ENCODE peak calls at places on chromosomes 12 and 14, in seven cellular contexts. N is Caki2, S is HS-27A, Z is pancreas, T is A549, I is Karpas-422, G is ACHN. H is an unnamed sample.

GRCh38 chr12:4997939-4998338 is 45.7 kb upstream of the KCNA5 start:
- DNase-seq in N (peak), S (peak), Z (no peak), T (peak), I (no peak), G (peak), H (peak)

GRCh38 chr12:45663452-45663851 is 66.1 kb upstream of the ARID2 start:
- DNase-seq in N (no peak), S (no peak), Z (no peak), T (no peak), I (no peak), G (no peak), H (no peak)

GRCh38 chr12:11953523-11953922 is 117.2 kb upstream of the BCL2L14 start:
- DNase-seq in N (no peak), S (no peak), Z (no peak), T (no peak), I (no peak), G (no peak), H (no peak)

GRCh38 chr12:5946388-5946787 is 1.3 kb upstream of the ANO2 start:
- DNase-seq in N (no peak), S (no peak), Z (no peak), T (no peak), I (peak), G (no peak), H (no peak)

GRCh38 chr14:101480022-101480746 is 81.1 kb upstream of the DIO3 start:
- DNase-seq in N (no peak), S (no peak), Z (no peak), T (no peak), I (peak), G (no peak), H (no peak)

GRCh38 chr14:103700753-103701490 is 14.3 kb downstream of the XRCC3 start:
- DNase-seq in N (no peak), S (no peak), Z (no peak), T (no peak), I (no peak), G (no peak), H (no peak)

GRCh38 chr12:49039421-49040363 is 20.9 kb downstream of the KMT2D start:
- DNase-seq in N (no peak), S (no peak), Z (no peak), T (no peak), I (no peak), G (no peak), H (no peak)

GRCh38 chr12:51056242-51056641 is 8.1 kb downstream of the LETMD1 start:
- DNase-seq in N (no peak), S (no peak), Z (no peak), T (peak), I (no peak), G (no peak), H (peak)

GRCh38 chr12:24911284-24911791 is 37.6 kb downstream of the BCAT1 start:
- DNase-seq in N (no peak), S (peak), Z (no peak), T (peak), I (no peak), G (no peak), H (peak)

GRCh38 chr14:66045572-66046021 is 440.6 kb upstream of the CCDC196 start:
- DNase-seq in N (no peak), S (no peak), Z (no peak), T (no peak), I (no peak), G (no peak), H (no peak)

GRCh38 chr12:11576104-11576503 is 73.4 kb upstream of the ETV6 start:
- DNase-seq in N (peak), S (peak), Z (no peak), T (peak), I (no peak), G (peak), H (no peak)

GRCh38 chr14:50447491-50447890 is 50.8 kb upstream of the CDKL1 start:
- DNase-seq in N (peak), S (peak), Z (no peak), T (peak), I (no peak), G (peak), H (no peak)

GRCh38 chr12:114904254-114905003 is 220.5 kb upstream of the TBX3 start:
- DNase-seq in N (peak), S (no peak), Z (no peak), T (peak), I (no peak), G (no peak), H (peak)

GRCh38 chr14:58788655-58789054 is 150.9 kb downstream of the DACT1 start:
- DNase-seq in N (no peak), S (no peak), Z (no peak), T (no peak), I (no peak), G (no peak), H (no peak)

GRCh38 chr14:103130965-103131364 is 7.7 kb downstream of the TNFAIP2 start:
- DNase-seq in N (no peak), S (no peak), Z (no peak), T (no peak), I (no peak), G (no peak), H (peak)

GRCh38 chr12:21911832-21912231 is 29.4 kb downstream of the ABCC9 start:
- DNase-seq in N (no peak), S (no peak), Z (no peak), T (no peak), I (no peak), G (no peak), H (no peak)

GRCh38 chr14:20302042-20302761 is 3.5 kb downstream of the TTC5 start:
- DNase-seq in N (no peak), S (no peak), Z (no peak), T (no peak), I (no peak), G (peak), H (no peak)

GRCh38 chr14:81453166-81453766 is 53.1 kb upstream of the STON2 start:
- DNase-seq in N (peak), S (no peak), Z (peak), T (peak), I (peak), G (peak), H (peak)

GRCh38 chr12:127294651-127295205 is 972.2 kb upstream of the TMEM132C start:
- DNase-seq in N (no peak), S (no peak), Z (no peak), T (no peak), I (no peak), G (no peak), H (no peak)

GRCh38 chr14:90828642-90829487 is 12.6 kb upstream of the TTC7B start:
- DNase-seq in N (no peak), S (no peak), Z (no peak), T (no peak), I (no peak), G (no peak), H (no peak)

GRCh38 chr14:31886161-31886835 is 190.8 kb upstream of the ARHGAP5 start:
- DNase-seq in N (no peak), S (no peak), Z (no peak), T (no peak), I (no peak), G (no peak), H (no peak)

GRCh38 chr12:117486840-117487659 is 125.6 kb upstream of the NOS1 start:
- DNase-seq in N (peak), S (no peak), Z (peak), T (peak), I (no peak), G (peak), H (no peak)

GRCh38 chr12:130538343-130539095 is 177.6 kb downstream of the RIMBP2 start:
- DNase-seq in N (no peak), S (no peak), Z (no peak), T (no peak), I (no peak), G (no peak), H (no peak)

GRCh38 chr12:11906284-11906935 is 164.3 kb upstream of the BCL2L14 start:
- DNase-seq in N (no peak), S (peak), Z (no peak), T (no peak), I (no peak), G (no peak), H (peak)

GRCh38 chr14:77158175-77158908 is 16.8 kb upstream of the ZDHHC22 start:
- DNase-seq in N (peak), S (no peak), Z (no peak), T (peak), I (no peak), G (peak), H (peak)

GRCh38 chr14:101167428-101167827 is 263.9 kb upstream of the RTL1 start:
- DNase-seq in N (no peak), S (no peak), Z (no peak), T (peak), I (no peak), G (no peak), H (no peak)

GRCh38 chr14:38016497-38016896 is 191.2 kb upstream of the SSTR1 start:
- DNase-seq in N (no peak), S (no peak), Z (no peak), T (no peak), I (peak), G (peak), H (no peak)